ENCODE peak calls at places on chromosome 18, in six cellular contexts. One of them, this sample, is unnamed.
A peak's percentile ranks its signal among the peaks of the same experiment; 100 is the strongest.

GRCh38 chr18:9615973-9616559 is 1.7 kb upstream of the PPP4R1 start:
- DNase-seq in right cardiac atrium: no peak
- DNase-seq in CD4-positive, alpha-beta memory T cell: no peak
- DNase-seq in WERI-Rb-1: no peak
- DNase-seq in GM23248: peak; percentile 77
- DNase-seq in cardiac muscle cell: no peak
- DNase-seq in this sample: no peak

GRCh38 chr18:9017900-9018217 is 84.6 kb upstream of the NDUFV2 start:
- DNase-seq in WERI-Rb-1: no peak
- DNase-seq in CD4-positive, alpha-beta memory T cell: no peak
- DNase-seq in cardiac muscle cell: no peak
- DNase-seq in right cardiac atrium: no peak
- DNase-seq in GM23248: peak; percentile 93
- DNase-seq in this sample: no peak

GRCh38 chr18:68995675-68996074 is 197.8 kb downstream of the CCDC102B start:
- DNase-seq in GM23248: no peak
- DNase-seq in cardiac muscle cell: no peak
- DNase-seq in WERI-Rb-1: no peak
- DNase-seq in right cardiac atrium: no peak
- DNase-seq in CD4-positive, alpha-beta memory T cell: no peak
- DNase-seq in this sample: no peak

GRCh38 chr18:3873698-3874495 is 423.9 kb downstream of the TGIF1 start:
- DNase-seq in right cardiac atrium: no peak
- DNase-seq in GM23248: peak; percentile 44
- DNase-seq in CD4-positive, alpha-beta memory T cell: no peak
- DNase-seq in WERI-Rb-1: no peak
- DNase-seq in cardiac muscle cell: no peak
- DNase-seq in this sample: no peak

GRCh38 chr18:2848145-2848878 is 1.5 kb downstream of the EMILIN2 start:
- DNase-seq in CD4-positive, alpha-beta memory T cell: no peak
- DNase-seq in right cardiac atrium: no peak
- DNase-seq in GM23248: peak; percentile 41
- DNase-seq in cardiac muscle cell: peak; percentile 16
- DNase-seq in WERI-Rb-1: no peak
- DNase-seq in this sample: no peak

GRCh38 chr18:8801263-8801901 is 96.0 kb downstream of the MTCL1 start:
- DNase-seq in CD4-positive, alpha-beta memory T cell: no peak
- DNase-seq in WERI-Rb-1: no peak
- DNase-seq in right cardiac atrium: no peak
- DNase-seq in cardiac muscle cell: peak; percentile 83
- DNase-seq in GM23248: peak; percentile 87
- DNase-seq in this sample: peak; percentile 58

GRCh38 chr18:50806208-50806616 is 13.6 kb downstream of the MRO start:
- DNase-seq in WERI-Rb-1: peak; percentile 75
- DNase-seq in right cardiac atrium: peak; percentile 76
- DNase-seq in cardiac muscle cell: peak; percentile 34
- DNase-seq in GM23248: no peak
- DNase-seq in CD4-positive, alpha-beta memory T cell: no peak
- DNase-seq in this sample: no peak

GRCh38 chr18:2515908-2516625 is 55.2 kb downstream of the METTL4 start:
- DNase-seq in cardiac muscle cell: peak; percentile 83
- DNase-seq in right cardiac atrium: no peak
- DNase-seq in CD4-positive, alpha-beta memory T cell: peak; percentile 15
- DNase-seq in WERI-Rb-1: no peak
- DNase-seq in GM23248: peak; percentile 95
- DNase-seq in this sample: peak; percentile 44

GRCh38 chr18:41745166-41746049 is 209.6 kb upstream of the PIK3C3 start:
- DNase-seq in CD4-positive, alpha-beta memory T cell: no peak
- DNase-seq in GM23248: peak; percentile 54
- DNase-seq in cardiac muscle cell: peak; percentile 83
- DNase-seq in WERI-Rb-1: peak; percentile 66
- DNase-seq in right cardiac atrium: peak; percentile 65
- DNase-seq in this sample: peak; percentile 10

GRCh38 chr18:2316082-2316481 is 255.2 kb downstream of the METTL4 start:
- DNase-seq in cardiac muscle cell: no peak
- DNase-seq in WERI-Rb-1: no peak
- DNase-seq in GM23248: no peak
- DNase-seq in right cardiac atrium: no peak
- DNase-seq in CD4-positive, alpha-beta memory T cell: no peak
- DNase-seq in this sample: no peak

GRCh38 chr18:28791101-28791500 is 614.2 kb upstream of the CDH2 start:
- DNase-seq in right cardiac atrium: no peak
- DNase-seq in GM23248: peak; percentile 42
- DNase-seq in CD4-positive, alpha-beta memory T cell: no peak
- DNase-seq in cardiac muscle cell: no peak
- DNase-seq in WERI-Rb-1: no peak
- DNase-seq in this sample: no peak

GRCh38 chr18:9559253-9559652 is 55.1 kb downstream of the PPP4R1 start:
- DNase-seq in cardiac muscle cell: no peak
- DNase-seq in GM23248: no peak
- DNase-seq in CD4-positive, alpha-beta memory T cell: no peak
- DNase-seq in WERI-Rb-1: no peak
- DNase-seq in right cardiac atrium: no peak
- DNase-seq in this sample: no peak

GRCh38 chr18:3689091-3689490 is 239.1 kb downstream of the TGIF1 start:
- DNase-seq in CD4-positive, alpha-beta memory T cell: no peak
- DNase-seq in cardiac muscle cell: peak; percentile 52
- DNase-seq in GM23248: no peak
- DNase-seq in right cardiac atrium: no peak
- DNase-seq in WERI-Rb-1: no peak
- DNase-seq in this sample: peak; percentile 51

GRCh38 chr18:37390687-37391086 is 174.9 kb downstream of the CELF4 start:
- DNase-seq in cardiac muscle cell: no peak
- DNase-seq in CD4-positive, alpha-beta memory T cell: no peak
- DNase-seq in WERI-Rb-1: no peak
- DNase-seq in right cardiac atrium: no peak
- DNase-seq in GM23248: no peak
- DNase-seq in this sample: no peak

GRCh38 chr18:61855127-61855991 is 37.4 kb downstream of the RNF152 start:
- DNase-seq in GM23248: no peak
- DNase-seq in right cardiac atrium: peak; percentile 47
- DNase-seq in CD4-positive, alpha-beta memory T cell: no peak
- DNase-seq in cardiac muscle cell: no peak
- DNase-seq in WERI-Rb-1: no peak
- DNase-seq in this sample: no peak

GRCh38 chr18:49988733-49989132 is 175.4 kb upstream of the ACAA2 start:
- DNase-seq in right cardiac atrium: no peak
- DNase-seq in WERI-Rb-1: no peak
- DNase-seq in cardiac muscle cell: no peak
- DNase-seq in GM23248: no peak
- DNase-seq in CD4-positive, alpha-beta memory T cell: no peak
- DNase-seq in this sample: no peak

GRCh38 chr18:66640431-66640830 is 36.5 kb upstream of the CDH19 start:
- DNase-seq in WERI-Rb-1: no peak
- DNase-seq in right cardiac atrium: peak; percentile 63
- DNase-seq in cardiac muscle cell: peak; percentile 39
- DNase-seq in CD4-positive, alpha-beta memory T cell: no peak
- DNase-seq in GM23248: no peak
- DNase-seq in this sample: no peak
- H3K9me3 ChIP-seq in WERI-Rb-1: no peaks in the 10 kb centered on the region
- H3K9me3 ChIP-seq in right cardiac atrium: no peaks in the 10 kb centered on the region
- H3K9me3 ChIP-seq in cardiac muscle cell: no peaks in the 10 kb centered on the region
- H3K9me3 ChIP-seq in CD4-positive, alpha-beta memory T cell: no peaks in the 10 kb centered on the region
- H3K9me3 ChIP-seq in GM23248: no peaks in the 10 kb centered on the region
- H3K9me3 ChIP-seq in this sample: no peaks in the 10 kb centered on the region

DNA sequence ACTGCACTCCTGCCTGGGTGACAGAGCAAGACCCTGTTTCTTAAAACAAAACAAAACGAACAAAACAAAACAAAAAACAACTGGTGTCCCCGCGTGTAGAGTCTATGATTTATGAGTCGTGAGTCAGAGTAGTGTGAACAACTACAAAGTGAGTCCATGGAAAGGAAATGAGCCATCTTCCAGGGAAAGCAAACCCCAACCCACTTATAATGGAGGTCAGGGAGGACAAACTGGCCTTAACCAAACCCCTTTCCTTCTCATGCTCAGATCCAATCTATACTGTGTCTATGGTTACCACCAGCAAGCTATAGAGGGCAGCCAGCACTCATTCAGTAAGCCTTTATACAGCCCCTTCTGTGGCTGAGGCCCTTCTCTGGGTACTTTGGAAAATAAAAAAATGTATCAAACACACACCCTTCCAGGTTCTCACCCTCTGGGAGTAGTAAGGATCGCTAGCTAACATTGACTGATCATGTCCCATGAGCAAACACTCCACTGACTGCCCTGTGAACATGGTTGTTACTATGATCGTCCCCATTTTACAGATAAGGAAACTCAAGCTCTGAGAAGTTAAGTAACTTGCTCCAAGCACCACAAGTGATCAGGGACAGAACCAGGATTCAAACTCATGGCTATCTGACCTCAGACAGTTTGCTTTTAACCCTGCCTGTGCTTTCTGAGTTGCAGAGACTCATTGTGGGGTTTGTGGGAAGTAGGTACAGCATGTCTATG is 24.7 kb upstream of the COLEC12 start:
- DNase-seq in CD4-positive, alpha-beta memory T cell: no peak
- DNase-seq in cardiac muscle cell: peak; percentile 59
- DNase-seq in WERI-Rb-1: no peak
- DNase-seq in right cardiac atrium: no peak
- DNase-seq in GM23248: peak; percentile 88
- DNase-seq in this sample: no peak
- H3K27ac ChIP-seq in CD4-positive, alpha-beta memory T cell: no peak overlapping the region
- H3K27ac ChIP-seq in cardiac muscle cell: no peak overlapping the region
- H3K27ac ChIP-seq in WERI-Rb-1: no peak overlapping the region
- H3K27ac ChIP-seq in right cardiac atrium: no peak overlapping the region
- H3K27ac ChIP-seq in GM23248: peak overlapping the region; percentile 46
- H3K27ac ChIP-seq in this sample: no peak overlapping the region

GRCh38 chr18:12776821-12777471 is 74.1 kb downstream of the PSMG2 start:
- DNase-seq in right cardiac atrium: no peak
- DNase-seq in WERI-Rb-1: no peak
- DNase-seq in cardiac muscle cell: no peak
- DNase-seq in CD4-positive, alpha-beta memory T cell: no peak
- DNase-seq in GM23248: peak; percentile 21
- DNase-seq in this sample: no peak
- H3K4me3 ChIP-seq in right cardiac atrium: no peak overlapping the region
- H3K4me3 ChIP-seq in WERI-Rb-1: no peak overlapping the region
- H3K4me3 ChIP-seq in cardiac muscle cell: no peak overlapping the region
- H3K4me3 ChIP-seq in CD4-positive, alpha-beta memory T cell: no peak overlapping the region
- H3K4me3 ChIP-seq in GM23248: peak overlapping the region; percentile 69
- H3K4me3 ChIP-seq in this sample: no peak overlapping the region

GRCh38 chr18:34890486-34891085 is 150.6 kb upstream of the MAPRE2 start:
- DNase-seq in right cardiac atrium: no peak
- DNase-seq in CD4-positive, alpha-beta memory T cell: no peak
- DNase-seq in cardiac muscle cell: no peak
- DNase-seq in GM23248: no peak
- DNase-seq in WERI-Rb-1: no peak
- DNase-seq in this sample: no peak
- H3K9me3 ChIP-seq in right cardiac atrium: no peaks in the 10 kb centered on the region
- H3K9me3 ChIP-seq in CD4-positive, alpha-beta memory T cell: no peaks in the 10 kb centered on the region
- H3K9me3 ChIP-seq in cardiac muscle cell: no peaks in the 10 kb centered on the region
- H3K9me3 ChIP-seq in GM23248: no peaks in the 10 kb centered on the region
- H3K9me3 ChIP-seq in WERI-Rb-1: no peaks in the 10 kb centered on the region
- H3K9me3 ChIP-seq in this sample: no peaks in the 10 kb centered on the region

DNA sequence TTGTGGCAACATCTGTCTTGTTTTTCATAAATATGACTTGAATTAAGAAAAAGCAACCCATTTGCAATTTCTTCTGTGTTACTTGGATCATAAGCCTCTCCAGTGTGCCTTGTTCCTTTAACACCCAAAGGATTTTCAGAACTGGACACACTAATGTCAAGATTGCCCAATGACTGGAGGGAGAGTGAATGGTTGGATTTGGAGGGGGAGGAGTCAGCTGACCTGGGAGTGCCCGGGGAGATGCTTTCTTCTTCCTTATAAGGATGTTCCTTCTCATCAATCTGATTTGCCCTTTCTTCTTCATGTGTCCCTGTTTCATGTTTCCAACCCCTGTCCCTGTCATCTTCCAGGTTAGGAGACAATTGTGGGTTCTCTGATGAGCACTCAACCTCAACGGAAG is 48.8 kb downstream of the ALPK2 start:
- DNase-seq in WERI-Rb-1: no peak
- DNase-seq in GM23248: peak; percentile 72
- DNase-seq in cardiac muscle cell: no peak
- DNase-seq in right cardiac atrium: no peak
- DNase-seq in CD4-positive, alpha-beta memory T cell: no peak
- DNase-seq in this sample: no peak
- H3K27ac ChIP-seq in WERI-Rb-1: no peak overlapping the region
- H3K27ac ChIP-seq in GM23248: peak overlapping the region; percentile 97
- H3K27ac ChIP-seq in cardiac muscle cell: peak overlapping the region; percentile 96
- H3K27ac ChIP-seq in right cardiac atrium: no peak overlapping the region
- H3K27ac ChIP-seq in CD4-positive, alpha-beta memory T cell: no peak overlapping the region
- H3K27ac ChIP-seq in this sample: peak overlapping the region; percentile 74

GRCh38 chr18:47817017-47817911 is 113.2 kb downstream of the SMAD2 start:
- DNase-seq in cardiac muscle cell: no peak
- DNase-seq in WERI-Rb-1: no peak
- DNase-seq in GM23248: no peak
- DNase-seq in right cardiac atrium: no peak
- DNase-seq in CD4-positive, alpha-beta memory T cell: no peak
- DNase-seq in this sample: no peak
- H3K4me3 ChIP-seq in cardiac muscle cell: no peak overlapping the region
- H3K4me3 ChIP-seq in WERI-Rb-1: no peak overlapping the region
- H3K4me3 ChIP-seq in GM23248: no peak overlapping the region
- H3K4me3 ChIP-seq in right cardiac atrium: peak overlapping the region; percentile 20
- H3K4me3 ChIP-seq in CD4-positive, alpha-beta memory T cell: no peak overlapping the region
- H3K4me3 ChIP-seq in this sample: no peak overlapping the region

GRCh38 chr18:79070486-79070885 is 1.3 kb downstream of the ATP9B start:
- DNase-seq in CD4-positive, alpha-beta memory T cell: no peak
- DNase-seq in cardiac muscle cell: no peak
- DNase-seq in GM23248: peak; percentile 5
- DNase-seq in WERI-Rb-1: no peak
- DNase-seq in right cardiac atrium: no peak
- DNase-seq in this sample: no peak
- H3K9me3 ChIP-seq in CD4-positive, alpha-beta memory T cell: no peaks in the 10 kb centered on the region
- H3K9me3 ChIP-seq in cardiac muscle cell: no peaks in the 10 kb centered on the region
- H3K9me3 ChIP-seq in GM23248: no peaks in the 10 kb centered on the region
- H3K9me3 ChIP-seq in WERI-Rb-1: peaks cover 27% of the 10 kb centered on the region
- H3K9me3 ChIP-seq in right cardiac atrium: no peaks in the 10 kb centered on the region
- H3K9me3 ChIP-seq in this sample: no peaks in the 10 kb centered on the region

GRCh38 chr18:76754381-76754780 is 68.0 kb upstream of the ZNF236 start:
- DNase-seq in CD4-positive, alpha-beta memory T cell: no peak
- DNase-seq in GM23248: no peak
- DNase-seq in right cardiac atrium: no peak
- DNase-seq in WERI-Rb-1: no peak
- DNase-seq in cardiac muscle cell: no peak
- DNase-seq in this sample: no peak

GRCh38 chr18:76757925-76758324 is 64.4 kb upstream of the ZNF236 start:
- DNase-seq in cardiac muscle cell: no peak
- DNase-seq in GM23248: no peak
- DNase-seq in WERI-Rb-1: no peak
- DNase-seq in right cardiac atrium: no peak
- DNase-seq in CD4-positive, alpha-beta memory T cell: no peak
- DNase-seq in this sample: no peak

GRCh38 chr18:76759056-76759455 is 63.3 kb upstream of the ZNF236 start:
- DNase-seq in right cardiac atrium: no peak
- DNase-seq in GM23248: no peak
- DNase-seq in CD4-positive, alpha-beta memory T cell: no peak
- DNase-seq in WERI-Rb-1: no peak
- DNase-seq in cardiac muscle cell: no peak
- DNase-seq in this sample: no peak

GRCh38 chr18:76757343-76757742 is 65.0 kb upstream of the ZNF236 start:
- DNase-seq in cardiac muscle cell: no peak
- DNase-seq in GM23248: peak; percentile 46
- DNase-seq in CD4-positive, alpha-beta memory T cell: no peak
- DNase-seq in WERI-Rb-1: no peak
- DNase-seq in right cardiac atrium: no peak
- DNase-seq in this sample: no peak

GRCh38 chr18:76756491-76757288 is 65.7 kb upstream of the ZNF236 start:
- DNase-seq in WERI-Rb-1: no peak
- DNase-seq in CD4-positive, alpha-beta memory T cell: no peak
- DNase-seq in right cardiac atrium: no peak
- DNase-seq in GM23248: peak; percentile 33
- DNase-seq in cardiac muscle cell: no peak
- DNase-seq in this sample: no peak
- H3K27ac ChIP-seq in WERI-Rb-1: no peak overlapping the region
- H3K27ac ChIP-seq in CD4-positive, alpha-beta memory T cell: no peak overlapping the region
- H3K27ac ChIP-seq in right cardiac atrium: no peak overlapping the region
- H3K27ac ChIP-seq in GM23248: no peak overlapping the region
- H3K27ac ChIP-seq in cardiac muscle cell: no peak overlapping the region
- H3K27ac ChIP-seq in this sample: no peak overlapping the region

GRCh38 chr18:77448046-77448445 is 198.4 kb downstream of the GALR1 start:
- DNase-seq in cardiac muscle cell: peak; percentile 8
- DNase-seq in GM23248: no peak
- DNase-seq in right cardiac atrium: no peak
- DNase-seq in WERI-Rb-1: no peak
- DNase-seq in CD4-positive, alpha-beta memory T cell: no peak
- DNase-seq in this sample: no peak
- H3K4me3 ChIP-seq in cardiac muscle cell: no peak overlapping the region
- H3K4me3 ChIP-seq in GM23248: no peak overlapping the region
- H3K4me3 ChIP-seq in right cardiac atrium: no peak overlapping the region
- H3K4me3 ChIP-seq in WERI-Rb-1: no peak overlapping the region
- H3K4me3 ChIP-seq in CD4-positive, alpha-beta memory T cell: no peak overlapping the region
- H3K4me3 ChIP-seq in this sample: no peak overlapping the region